ENCODE peak calls at places on chromosomes 11 and 22, in ten cellular contexts. V, Q, O, A, E, Y, N, I, J and D are unnamed samples.

GRCh38 chr22:45671783-45672563 is at the start of gene ATXN10:
- DNase-seq in E (peak; percentile 88), O (peak; percentile 91), J (no peak), Y (peak; percentile 53), Q (peak; percentile 29), V (peak; percentile 80), A (peak; percentile 37), N (peak; percentile 71), I (peak; percentile 80), D (peak; percentile 62)

GRCh38 chr11:72012897-72013721 is 14.4 kb downstream of the IL18BP start:
- DNase-seq in J (no peak), N (peak; percentile 79), Q (no peak), V (peak; percentile 89), Y (no peak), A (peak; percentile 28), O (no peak), I (no peak), E (no peak), D (no peak)

GRCh38 chr11:65417702-65418430 is 4.7 kb upstream of the NEAT1 start:
- DNase-seq in Q (peak; percentile 6), V (peak; percentile 90), E (peak; percentile 52), Y (no peak), O (peak; percentile 46), J (no peak), N (peak; percentile 72), A (no peak), I (peak; percentile 66), D (no peak)

GRCh38 chr11:117606211-117606610 is 190.8 kb downstream of the DSCAML1 start:
- DNase-seq in Y (no peak), N (no peak), A (no peak), Q (no peak), I (no peak), J (no peak), O (no peak), V (no peak), E (no peak), D (peak; percentile 26)

GRCh38 chr22:47391169-47392053 is 629.0 kb downstream of the TBC1D22A start:
- DNase-seq in I (no peak), N (no peak), Q (no peak), O (no peak), V (no peak), Y (no peak), J (no peak), E (no peak), A (no peak), D (no peak)

GRCh38 chr11:61711037-61711436 is 30.8 kb downstream of the DAGLA start:
- DNase-seq in Y (no peak), N (no peak), V (no peak), J (no peak), A (no peak), E (no peak), I (no peak), O (no peak), Q (no peak), D (no peak)

GRCh38 chr11:105202844-105203548 is 63.4 kb upstream of the CARD18 start:
- DNase-seq in E (peak; percentile 68), Q (no peak), Y (no peak), J (no peak), N (no peak), O (no peak), V (no peak), A (no peak), I (no peak), D (no peak)

GRCh38 chr11:113574171-113574570 is 99.0 kb upstream of the DRD2 start:
- DNase-seq in I (no peak), O (no peak), N (no peak), Y (no peak), J (no peak), Q (no peak), V (no peak), A (no peak), E (no peak), D (no peak)

GRCh38 chr22:49139492-49140151 is 688.1 kb downstream of the BRD1 start:
- DNase-seq in I (no peak), E (no peak), Q (no peak), Y (no peak), N (peak; percentile 30), V (no peak), A (no peak), O (no peak), J (no peak), D (no peak)

GRCh38 chr22:49136041-49136815 is 691.4 kb downstream of the BRD1 start:
- DNase-seq in E (no peak), Q (no peak), I (no peak), N (no peak), V (no peak), J (no peak), O (no peak), A (no peak), Y (no peak), D (no peak)

GRCh38 chr22:49136816-49137180 is 690.9 kb downstream of the BRD1 start:
- DNase-seq in Y (no peak), O (no peak), I (no peak), V (no peak), J (no peak), E (no peak), A (no peak), Q (no peak), N (no peak), D (no peak)

GRCh38 chr22:49137216-49137840 is 690.3 kb downstream of the BRD1 start:
- DNase-seq in V (no peak), Q (no peak), A (no peak), E (no peak), J (no peak), O (no peak), Y (no peak), I (no peak), N (no peak), D (no peak)

DNA sequence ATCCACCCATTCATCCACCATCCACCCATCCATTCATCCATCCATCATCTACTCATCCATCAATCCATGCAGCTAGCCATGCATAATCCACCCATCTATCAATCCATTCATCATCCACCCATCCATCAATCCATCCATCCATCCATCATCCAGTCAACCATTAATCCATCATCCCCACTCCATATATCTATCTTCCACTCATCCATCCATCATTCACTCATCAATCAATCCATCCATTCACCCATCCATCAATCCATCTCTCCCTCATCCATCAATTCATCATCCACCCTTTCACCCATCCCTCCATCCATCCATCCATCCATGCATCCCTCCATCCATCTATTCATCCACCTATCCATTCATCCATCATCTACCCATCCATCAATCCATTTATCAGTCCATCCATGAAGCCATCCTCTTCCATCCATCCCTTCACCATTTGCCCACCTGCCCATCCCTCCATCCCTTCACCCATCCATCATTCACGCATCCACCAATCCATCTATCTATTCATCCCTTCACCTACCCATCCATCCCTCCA is 689.4 kb downstream of the BRD1 start:
- DNase-seq in E (no peak), Q (no peak), N (no peak), O (no peak), Y (no peak), J (no peak), V (no peak), I (no peak), A (no peak), D (no peak)
- H3K27me3 ChIP-seq in E (no peaks in the 10 kb centered on the region), Q (no peaks in the 10 kb centered on the region), N (peaks cover 56% of the 10 kb centered on the region), O (no peaks in the 10 kb centered on the region), Y (no peaks in the 10 kb centered on the region), J (no peaks in the 10 kb centered on the region), V (peaks cover 4% of the 10 kb centered on the region), I (no peaks in the 10 kb centered on the region), A (no peaks in the 10 kb centered on the region), D (peaks cover 65% of the 10 kb centered on the region)

DNA sequence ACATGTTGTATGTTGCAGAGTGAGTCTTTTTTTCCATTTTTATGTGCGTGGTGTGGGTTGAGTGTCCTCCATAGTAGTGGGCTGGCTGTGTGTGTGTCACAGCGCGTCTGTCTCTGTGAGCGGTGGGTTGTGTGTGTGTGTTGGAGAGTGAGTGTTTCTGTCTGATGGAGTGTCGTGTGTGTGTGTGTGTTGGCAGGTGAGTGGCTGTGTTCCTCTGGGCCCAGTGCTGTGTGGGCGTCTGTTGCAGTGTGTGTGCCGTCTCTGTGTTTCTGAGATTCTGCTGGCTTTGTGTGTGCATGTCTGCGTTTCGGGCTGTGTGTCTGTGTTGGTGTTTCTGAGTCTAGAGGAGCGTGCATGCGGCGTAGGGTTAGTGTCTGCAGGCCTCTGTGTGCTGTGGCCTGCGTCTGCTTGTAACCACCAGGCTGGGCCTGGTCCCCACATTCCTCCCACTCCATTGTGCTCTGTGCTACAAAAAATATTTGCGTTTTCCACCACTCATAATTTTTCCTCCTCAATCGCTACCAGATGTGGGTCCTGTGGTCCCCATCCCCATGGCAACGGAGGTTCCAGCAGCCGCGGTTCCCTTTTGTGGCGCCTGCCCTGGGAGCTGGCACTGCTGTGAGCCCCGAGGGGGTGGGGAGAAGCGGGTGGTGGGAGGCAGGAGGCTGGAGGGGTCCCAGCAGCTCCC is 15.2 kb downstream of the SCARF2 start:
- DNase-seq in N (peak; percentile 43), Y (no peak), A (no peak), Q (no peak), J (no peak), O (no peak), V (peak; percentile 53), I (no peak), E (peak; percentile 73), D (no peak)
- TF ChIP-seq CTCF in N (no peak), Y (no peak), A (no peak), Q (no peak), J (no peak), O (no peak), V (no peak), I (no peak), E (no peak), D (no peak)

DNA sequence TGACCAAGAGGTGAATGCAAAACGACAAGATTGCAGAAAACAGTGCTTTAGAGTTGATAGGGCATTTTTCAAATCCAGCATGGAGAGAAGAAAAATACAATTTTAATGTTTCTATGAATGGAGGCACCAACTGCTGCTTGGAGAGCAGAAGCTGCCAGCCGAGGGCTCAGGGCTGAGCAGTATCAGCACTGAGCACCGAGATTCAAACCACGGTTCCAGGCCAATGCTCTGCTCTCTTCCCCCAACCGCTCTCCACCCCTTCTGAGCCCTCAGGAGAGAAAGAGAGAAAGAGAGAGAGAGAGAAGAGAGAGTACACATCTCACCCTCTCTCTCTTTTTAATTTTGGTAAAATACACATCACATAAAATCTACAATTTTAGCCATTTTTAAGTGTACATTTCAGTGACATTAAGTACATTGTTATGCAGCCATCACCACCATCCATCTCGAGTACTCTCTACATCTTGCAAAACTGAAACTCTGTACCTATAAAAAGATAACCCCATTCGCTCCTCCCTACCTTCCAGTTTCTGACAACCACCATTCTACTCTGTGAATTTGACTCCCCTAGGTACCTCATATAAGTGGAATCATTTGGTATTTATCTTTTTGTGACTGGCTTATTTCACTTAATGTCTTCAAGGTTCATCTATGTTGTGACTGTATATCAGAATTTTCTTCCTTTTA is 333.3 kb downstream of the MIAT start:
- DNase-seq in Y (no peak), Q (no peak), V (no peak), O (no peak), J (no peak), E (no peak), N (no peak), I (peak; percentile 8), A (no peak), D (no peak)
- H3K27me3 ChIP-seq in Y (no peaks in the 10 kb centered on the region), Q (no peaks in the 10 kb centered on the region), V (no peaks in the 10 kb centered on the region), O (peaks cover 15% of the 10 kb centered on the region), J (peaks cover 16% of the 10 kb centered on the region), E (no peaks in the 10 kb centered on the region), N (no peaks in the 10 kb centered on the region), I (no peaks in the 10 kb centered on the region), A (peaks cover 11% of the 10 kb centered on the region), D (no peaks in the 10 kb centered on the region)

GRCh38 chr11:12236744-12237101 is 126.3 kb downstream of the MICAL2 start:
- DNase-seq in O (no peak), I (no peak), E (no peak), N (no peak), J (no peak), Q (no peak), Y (no peak), V (no peak), A (no peak), D (no peak)

GRCh38 chr11:12235945-12236743 is 125.8 kb downstream of the MICAL2 start:
- DNase-seq in Q (no peak), O (peak; percentile 60), I (no peak), J (peak; percentile 43), N (no peak), E (peak; percentile 53), Y (peak; percentile 20), A (peak; percentile 37), V (no peak), D (peak; percentile 60)

GRCh38 chr11:12234216-12234615 is 123.8 kb downstream of the MICAL2 start:
- DNase-seq in N (no peak), V (no peak), Y (no peak), J (no peak), O (no peak), E (no peak), Q (no peak), A (no peak), I (no peak), D (no peak)

GRCh38 chr11:12235080-12235479 is 124.7 kb downstream of the MICAL2 start:
- DNase-seq in J (no peak), A (no peak), Q (no peak), O (no peak), V (no peak), N (no peak), Y (no peak), E (no peak), I (no peak), D (no peak)

GRCh38 chr11:12235549-12235944 is 125.2 kb downstream of the MICAL2 start:
- DNase-seq in Q (peak; percentile 81), J (no peak), O (peak; percentile 59), A (no peak), I (no peak), V (no peak), N (no peak), Y (no peak), E (peak; percentile 16), D (no peak)
- TF ChIP-seq CTCF in Q (peak; percentile 88), J (no peak), O (peak; percentile 13), A (peak; percentile 23), I (no peak), V (no peak), N (no peak), Y (no peak), E (peak; percentile 35), D (no peak)